ENCODE peak calls at places on chromosomes 16 and 17, in eight cellular contexts. One of them, this sample, is unnamed.

GRCh38 chr17:74552037-74552436 is 6.1 kb upstream of the CD300C start:
- DNase-seq in lower leg skin: no peak
- DNase-seq in neural progenitor cell: no peak
- DNase-seq in thyroid gland: no peak
- DNase-seq in colonic mucosa: no peak
- DNase-seq in SK-N-SH: no peak
- DNase-seq in fibroblast of lung: no peak
- DNase-seq in skeletal muscle cell: no peak
- DNase-seq in this sample: no peak

GRCh38 chr17:75390982-75391381 is 14.5 kb downstream of the GRB2 start:
- DNase-seq in skeletal muscle cell: no peak
- DNase-seq in neural progenitor cell: no peak
- DNase-seq in thyroid gland: no peak
- DNase-seq in colonic mucosa: no peak
- DNase-seq in lower leg skin: no peak
- DNase-seq in fibroblast of lung: peak; percentile 67
- DNase-seq in SK-N-SH: no peak
- DNase-seq in this sample: peak; percentile 56

GRCh38 chr17:75517277-75517865 is 1.0 kb downstream of the TSEN54 start:
- DNase-seq in colonic mucosa: peak; percentile 61
- DNase-seq in fibroblast of lung: no peak
- DNase-seq in SK-N-SH: peak; percentile 66
- DNase-seq in neural progenitor cell: peak; percentile 33
- DNase-seq in thyroid gland: no peak
- DNase-seq in skeletal muscle cell: no peak
- DNase-seq in lower leg skin: no peak
- DNase-seq in this sample: no peak

GRCh38 chr16:180921-181667 is 835 bp downstream of the HBQ1 start:
- DNase-seq in lower leg skin: peak; percentile 94
- DNase-seq in colonic mucosa: peak; percentile 79
- DNase-seq in neural progenitor cell: peak; percentile 93
- DNase-seq in skeletal muscle cell: no peak
- DNase-seq in SK-N-SH: peak; percentile 95
- DNase-seq in thyroid gland: peak; percentile 73
- DNase-seq in fibroblast of lung: peak; percentile 52
- DNase-seq in this sample: peak; percentile 65

GRCh38 chr16:28597692-28598261 is 927 bp upstream of the SULT1A2 start:
- DNase-seq in colonic mucosa: peak; percentile 38
- DNase-seq in SK-N-SH: no peak
- DNase-seq in neural progenitor cell: peak; percentile 50
- DNase-seq in lower leg skin: no peak
- DNase-seq in thyroid gland: peak; percentile 87
- DNase-seq in skeletal muscle cell: no peak
- DNase-seq in fibroblast of lung: no peak
- DNase-seq in this sample: no peak

GRCh38 chr17:50631195-50631907 is 3.3 kb upstream of the ABCC3 start:
- DNase-seq in fibroblast of lung: no peak
- DNase-seq in thyroid gland: no peak
- DNase-seq in skeletal muscle cell: peak; percentile 13
- DNase-seq in SK-N-SH: peak; percentile 44
- DNase-seq in neural progenitor cell: no peak
- DNase-seq in lower leg skin: no peak
- DNase-seq in colonic mucosa: no peak
- DNase-seq in this sample: no peak

GRCh38 chr16:88815901-88816589 is 4.3 kb upstream of the APRT start:
- DNase-seq in SK-N-SH: peak; percentile 86
- DNase-seq in neural progenitor cell: peak; percentile 72
- DNase-seq in colonic mucosa: peak; percentile 62
- DNase-seq in skeletal muscle cell: no peak
- DNase-seq in thyroid gland: peak; percentile 49
- DNase-seq in lower leg skin: no peak
- DNase-seq in fibroblast of lung: no peak
- DNase-seq in this sample: no peak

GRCh38 chr17:77230436-77230830 is 89.7 kb downstream of the SEC14L1 start:
- DNase-seq in fibroblast of lung: no peak
- DNase-seq in skeletal muscle cell: no peak
- DNase-seq in thyroid gland: no peak
- DNase-seq in colonic mucosa: no peak
- DNase-seq in SK-N-SH: no peak
- DNase-seq in lower leg skin: no peak
- DNase-seq in neural progenitor cell: no peak
- DNase-seq in this sample: no peak

DNA sequence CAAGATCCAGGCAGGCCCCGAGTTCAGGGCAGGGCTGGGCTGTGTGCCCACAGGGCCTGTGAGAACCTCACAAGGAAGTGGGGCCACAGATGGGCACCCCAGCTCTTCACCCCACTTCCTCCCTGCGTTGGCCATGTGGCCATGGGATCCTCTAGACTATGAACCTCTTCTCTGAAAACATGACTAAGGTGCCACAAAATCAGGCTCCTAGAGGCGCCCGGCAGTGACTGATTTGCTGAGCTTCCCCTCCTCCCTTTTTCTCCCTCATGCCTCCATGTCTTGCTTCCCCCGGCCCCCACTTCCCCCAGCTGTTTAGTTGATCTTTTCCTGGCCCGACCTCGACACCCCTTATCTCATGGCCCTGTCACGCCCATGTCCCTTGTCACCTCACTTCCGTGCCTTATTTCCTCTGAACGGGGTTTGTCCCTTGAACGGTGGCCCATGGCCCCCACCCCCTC is 87.1 kb downstream of the KCNJ12 start:
- DNase-seq in skeletal muscle cell: no peak
- DNase-seq in lower leg skin: peak; percentile 77
- DNase-seq in colonic mucosa: no peak
- DNase-seq in neural progenitor cell: no peak
- DNase-seq in fibroblast of lung: no peak
- DNase-seq in SK-N-SH: no peak
- DNase-seq in thyroid gland: no peak
- DNase-seq in this sample: no peak
- H3K4me3 ChIP-seq in skeletal muscle cell: no peak overlapping the region
- H3K4me3 ChIP-seq in lower leg skin: no peak overlapping the region
- H3K4me3 ChIP-seq in colonic mucosa: no peak overlapping the region
- H3K4me3 ChIP-seq in neural progenitor cell: peak overlapping the region; percentile 46
- H3K4me3 ChIP-seq in fibroblast of lung: no peak overlapping the region
- H3K4me3 ChIP-seq in SK-N-SH: no peak overlapping the region
- H3K4me3 ChIP-seq in thyroid gland: no peak overlapping the region
- H3K4me3 ChIP-seq in this sample: no peak overlapping the region

GRCh38 chr17:32141690-32142037 is 638 bp upstream of the RHOT1 start:
- DNase-seq in SK-N-SH: no peak
- DNase-seq in thyroid gland: no peak
- DNase-seq in fibroblast of lung: no peak
- DNase-seq in lower leg skin: no peak
- DNase-seq in skeletal muscle cell: no peak
- DNase-seq in neural progenitor cell: no peak
- DNase-seq in colonic mucosa: no peak
- DNase-seq in this sample: no peak

GRCh38 chr17:32142857-32143524 is 689 bp downstream of the RHOT1 start:
- DNase-seq in colonic mucosa: peak; percentile 77
- DNase-seq in lower leg skin: peak; percentile 89
- DNase-seq in thyroid gland: peak; percentile 85
- DNase-seq in SK-N-SH: peak; percentile 63
- DNase-seq in neural progenitor cell: peak; percentile 61
- DNase-seq in skeletal muscle cell: no peak
- DNase-seq in fibroblast of lung: peak; percentile 79
- DNase-seq in this sample: peak; percentile 55

GRCh38 chr17:32142038-32142856 is at the start of gene RHOT1:
- DNase-seq in neural progenitor cell: peak; percentile 92
- DNase-seq in colonic mucosa: peak; percentile 72
- DNase-seq in lower leg skin: peak; percentile 94
- DNase-seq in fibroblast of lung: peak; percentile 91
- DNase-seq in SK-N-SH: peak; percentile 91
- DNase-seq in skeletal muscle cell: peak; percentile 76
- DNase-seq in thyroid gland: peak; percentile 84
- DNase-seq in this sample: peak; percentile 91

DNA sequence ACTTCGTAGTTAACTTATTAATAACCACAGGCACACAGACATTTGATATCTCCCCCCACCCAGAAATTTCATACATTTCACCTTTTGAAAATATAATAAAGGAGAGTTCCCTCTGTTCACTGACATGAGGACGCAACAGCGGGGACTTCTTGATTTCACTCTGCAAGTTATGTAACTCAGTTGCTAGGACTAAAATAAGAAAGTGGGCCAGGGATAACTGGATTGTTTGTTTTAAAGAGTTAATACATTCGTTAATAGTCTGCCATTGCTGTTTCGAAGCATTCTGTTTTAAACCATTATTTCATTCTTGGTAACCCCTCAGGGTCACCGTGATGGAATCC is 1.2 kb downstream of the RHOT1 start:
- DNase-seq in fibroblast of lung: no peak
- DNase-seq in neural progenitor cell: no peak
- DNase-seq in SK-N-SH: no peak
- DNase-seq in skeletal muscle cell: no peak
- DNase-seq in colonic mucosa: no peak
- DNase-seq in thyroid gland: no peak
- DNase-seq in lower leg skin: peak; percentile 29
- DNase-seq in this sample: no peak
- H3K4me3 ChIP-seq in fibroblast of lung: peak overlapping the region; percentile 80
- H3K4me3 ChIP-seq in neural progenitor cell: peak overlapping the region; percentile 95
- H3K4me3 ChIP-seq in SK-N-SH: peak overlapping the region; percentile 84
- H3K4me3 ChIP-seq in skeletal muscle cell: peak overlapping the region; percentile 96
- H3K4me3 ChIP-seq in colonic mucosa: peak overlapping the region; percentile 90
- H3K4me3 ChIP-seq in thyroid gland: no peak overlapping the region
- H3K4me3 ChIP-seq in lower leg skin: no peak overlapping the region
- H3K4me3 ChIP-seq in this sample: peak overlapping the region; percentile 74

GRCh38 chr17:20155258-20156195 is 146.4 kb downstream of the SPECC1 start:
- DNase-seq in thyroid gland: peak; percentile 99
- DNase-seq in neural progenitor cell: peak; percentile 100
- DNase-seq in colonic mucosa: peak; percentile 99
- DNase-seq in skeletal muscle cell: peak; percentile 85
- DNase-seq in SK-N-SH: peak; percentile 99
- DNase-seq in lower leg skin: peak; percentile 98
- DNase-seq in fibroblast of lung: peak; percentile 99
- DNase-seq in this sample: peak; percentile 97

GRCh38 chr17:20156196-20157077 is 147.3 kb downstream of the SPECC1 start:
- DNase-seq in SK-N-SH: peak; percentile 76
- DNase-seq in skeletal muscle cell: no peak
- DNase-seq in thyroid gland: peak; percentile 50
- DNase-seq in lower leg skin: peak; percentile 86
- DNase-seq in colonic mucosa: peak; percentile 47
- DNase-seq in neural progenitor cell: peak; percentile 80
- DNase-seq in fibroblast of lung: peak; percentile 49
- DNase-seq in this sample: peak; percentile 27

GRCh38 chr17:20157078-20157360 is 147.9 kb downstream of the SPECC1 start:
- DNase-seq in SK-N-SH: no peak
- DNase-seq in fibroblast of lung: no peak
- DNase-seq in colonic mucosa: no peak
- DNase-seq in lower leg skin: peak; percentile 75
- DNase-seq in thyroid gland: no peak
- DNase-seq in skeletal muscle cell: no peak
- DNase-seq in neural progenitor cell: peak; percentile 21
- DNase-seq in this sample: no peak

GRCh38 chr17:20159406-20160075 is 150.4 kb downstream of the SPECC1 start:
- DNase-seq in lower leg skin: peak; percentile 36
- DNase-seq in thyroid gland: no peak
- DNase-seq in skeletal muscle cell: no peak
- DNase-seq in fibroblast of lung: peak; percentile 9
- DNase-seq in SK-N-SH: no peak
- DNase-seq in neural progenitor cell: no peak
- DNase-seq in colonic mucosa: no peak
- DNase-seq in this sample: no peak

DNA sequence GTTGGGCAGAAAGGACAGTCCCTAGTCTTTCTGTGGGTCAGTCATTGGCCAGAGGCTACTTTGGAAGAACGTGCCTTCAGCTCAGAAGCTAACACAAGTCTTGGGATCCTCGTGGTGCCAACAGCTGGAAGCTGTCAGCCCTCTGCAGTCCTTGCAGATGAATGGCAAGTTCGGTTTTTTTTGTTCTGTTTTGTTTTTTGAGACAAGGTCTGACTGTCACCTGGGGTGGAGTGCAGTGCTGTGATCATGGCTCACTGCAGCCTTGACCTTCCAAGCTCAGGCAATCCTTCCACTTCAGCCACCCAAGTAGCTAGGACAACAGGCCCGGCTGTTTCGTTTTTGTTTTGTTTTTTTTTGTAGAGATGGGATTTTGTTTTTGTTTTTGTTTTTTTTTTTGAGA is 149.4 kb downstream of the SPECC1 start:
- DNase-seq in SK-N-SH: no peak
- DNase-seq in skeletal muscle cell: no peak
- DNase-seq in fibroblast of lung: no peak
- DNase-seq in thyroid gland: no peak
- DNase-seq in lower leg skin: peak; percentile 37
- DNase-seq in neural progenitor cell: no peak
- DNase-seq in colonic mucosa: no peak
- DNase-seq in this sample: no peak
- H3K4me3 ChIP-seq in SK-N-SH: no peak overlapping the region
- H3K4me3 ChIP-seq in skeletal muscle cell: no peak overlapping the region
- H3K4me3 ChIP-seq in fibroblast of lung: no peak overlapping the region
- H3K4me3 ChIP-seq in thyroid gland: no peak overlapping the region
- H3K4me3 ChIP-seq in lower leg skin: no peak overlapping the region
- H3K4me3 ChIP-seq in neural progenitor cell: no peak overlapping the region
- H3K4me3 ChIP-seq in colonic mucosa: no peak overlapping the region
- H3K4me3 ChIP-seq in this sample: no peak overlapping the region

GRCh38 chr16:1378804-1379053 is 27.0 kb downstream of the GNPTG start:
- DNase-seq in neural progenitor cell: no peak
- DNase-seq in fibroblast of lung: no peak
- DNase-seq in thyroid gland: no peak
- DNase-seq in skeletal muscle cell: no peak
- DNase-seq in lower leg skin: no peak
- DNase-seq in SK-N-SH: no peak
- DNase-seq in colonic mucosa: no peak
- DNase-seq in this sample: no peak

GRCh38 chr16:1378087-1378803 is 26.5 kb downstream of the GNPTG start:
- DNase-seq in colonic mucosa: no peak
- DNase-seq in fibroblast of lung: no peak
- DNase-seq in skeletal muscle cell: no peak
- DNase-seq in thyroid gland: no peak
- DNase-seq in SK-N-SH: no peak
- DNase-seq in neural progenitor cell: no peak
- DNase-seq in lower leg skin: no peak
- DNase-seq in this sample: no peak

GRCh38 chr16:1379054-1379862 is 27.5 kb downstream of the GNPTG start:
- DNase-seq in colonic mucosa: peak; percentile 77
- DNase-seq in lower leg skin: peak; percentile 94
- DNase-seq in fibroblast of lung: peak; percentile 65
- DNase-seq in SK-N-SH: peak; percentile 97
- DNase-seq in neural progenitor cell: peak; percentile 92
- DNase-seq in thyroid gland: peak; percentile 87
- DNase-seq in skeletal muscle cell: peak; percentile 21
- DNase-seq in this sample: peak; percentile 52

GRCh38 chr16:1375741-1376410 is 24.1 kb downstream of the GNPTG start:
- DNase-seq in thyroid gland: no peak
- DNase-seq in lower leg skin: no peak
- DNase-seq in SK-N-SH: no peak
- DNase-seq in neural progenitor cell: no peak
- DNase-seq in skeletal muscle cell: no peak
- DNase-seq in colonic mucosa: no peak
- DNase-seq in fibroblast of lung: no peak
- DNase-seq in this sample: no peak

DNA sequence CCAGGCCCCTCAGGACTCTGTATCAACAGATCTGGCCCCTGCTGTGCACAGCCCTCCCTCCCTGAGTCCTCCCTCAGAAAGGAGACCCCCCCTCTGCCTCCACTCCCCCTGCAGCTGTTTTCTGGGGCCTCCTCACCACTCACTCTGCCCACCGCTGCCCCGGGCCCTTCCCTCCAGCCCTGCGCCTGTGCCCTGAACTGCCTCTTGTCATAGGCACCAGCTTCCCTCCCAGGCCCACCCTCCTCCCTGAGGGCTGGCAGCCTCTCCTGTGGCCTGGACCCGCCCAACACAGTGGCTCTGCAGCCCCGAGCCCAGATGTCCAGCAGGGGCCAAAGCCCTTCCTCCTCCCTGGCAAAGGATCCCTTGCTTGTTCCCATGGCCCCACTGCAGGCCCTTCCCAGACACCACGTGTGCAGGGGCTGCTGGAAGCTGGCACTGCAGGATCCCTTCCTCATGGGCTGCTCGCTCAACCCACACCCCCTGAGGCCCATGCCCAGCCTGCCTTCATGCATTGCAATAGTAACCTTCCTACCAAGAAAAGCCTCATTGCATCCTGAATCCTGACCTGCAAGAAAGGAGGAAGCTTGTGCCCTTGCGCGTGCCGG is 25.8 kb downstream of the GNPTG start:
- DNase-seq in lower leg skin: no peak
- DNase-seq in thyroid gland: no peak
- DNase-seq in colonic mucosa: no peak
- DNase-seq in neural progenitor cell: no peak
- DNase-seq in SK-N-SH: no peak
- DNase-seq in skeletal muscle cell: no peak
- DNase-seq in fibroblast of lung: no peak
- DNase-seq in this sample: no peak
- H3K4me3 ChIP-seq in lower leg skin: no peak overlapping the region
- H3K4me3 ChIP-seq in thyroid gland: no peak overlapping the region
- H3K4me3 ChIP-seq in colonic mucosa: no peak overlapping the region
- H3K4me3 ChIP-seq in neural progenitor cell: no peak overlapping the region
- H3K4me3 ChIP-seq in SK-N-SH: no peak overlapping the region
- H3K4me3 ChIP-seq in skeletal muscle cell: no peak overlapping the region
- H3K4me3 ChIP-seq in fibroblast of lung: no peak overlapping the region
- H3K4me3 ChIP-seq in this sample: no peak overlapping the region